ENCODE peak calls at places on chromosomes 3 and 15, in four cellular contexts. One of them, this sample, is unnamed.

GRCh38 chr3:69426291-69426690 is 40.4 kb upstream of the FRMD4B start:
- DNase-seq in HepG2: no peak
- DNase-seq in K562: no peak
- DNase-seq in SK-N-SH: no peak
- DNase-seq in this sample: no peak

GRCh38 chr3:39752751-39753150 is 56.7 kb upstream of the MYRIP start:
- DNase-seq in K562: no peak
- DNase-seq in SK-N-SH: no peak
- DNase-seq in HepG2: no peak
- DNase-seq in this sample: no peak

GRCh38 chr15:92391640-92392039 is 2.0 kb upstream of the ST8SIA2 start:
- DNase-seq in K562: peak
- DNase-seq in HepG2: peak
- DNase-seq in SK-N-SH: no peak
- DNase-seq in this sample: peak

GRCh38 chr3:194395767-194396527 is 3.1 kb downstream of the GP5 start:
- DNase-seq in SK-N-SH: no peak
- DNase-seq in HepG2: peak
- DNase-seq in K562: peak
- DNase-seq in this sample: peak

GRCh38 chr3:58306662-58307286 is 454 bp downstream of the HTD2 start:
- DNase-seq in HepG2: peak
- DNase-seq in K562: peak
- DNase-seq in SK-N-SH: peak
- DNase-seq in this sample: peak

GRCh38 chr15:74957301-74958035 is 896 bp upstream of the RPP25 start:
- DNase-seq in SK-N-SH: no peak
- DNase-seq in HepG2: no peak
- DNase-seq in K562: no peak
- DNase-seq in this sample: peak

GRCh38 chr15:69719527-69719926 is 266.9 kb downstream of the RPLP1 start:
- DNase-seq in K562: no peak
- DNase-seq in HepG2: no peak
- DNase-seq in SK-N-SH: no peak
- DNase-seq in this sample: no peak

GRCh38 chr15:89419370-89419984 is 76.9 kb downstream of the RHCG start:
- DNase-seq in SK-N-SH: no peak
- DNase-seq in HepG2: peak
- DNase-seq in K562: peak
- DNase-seq in this sample: peak

GRCh38 chr15:88605507-88606436 is 15.4 kb upstream of the AEN start:
- DNase-seq in K562: peak
- DNase-seq in HepG2: no peak
- DNase-seq in SK-N-SH: peak
- DNase-seq in this sample: peak

GRCh38 chr15:85667491-85668424 is 127.0 kb downstream of the KLHL25 start:
- DNase-seq in K562: no peak
- DNase-seq in HepG2: peak
- DNase-seq in SK-N-SH: no peak
- DNase-seq in this sample: no peak

GRCh38 chr3:69823710-69824109 is 84.4 kb downstream of the MITF start:
- DNase-seq in SK-N-SH: no peak
- DNase-seq in HepG2: no peak
- DNase-seq in K562: no peak
- DNase-seq in this sample: no peak

GRCh38 chr15:82742134-82742533 is 32.5 kb upstream of the AP3B2 start:
- DNase-seq in SK-N-SH: no peak
- DNase-seq in K562: no peak
- DNase-seq in HepG2: no peak
- DNase-seq in this sample: no peak

GRCh38 chr3:79183496-79183895 is 584.3 kb downstream of the ROBO1 start:
- DNase-seq in HepG2: no peak
- DNase-seq in K562: no peak
- DNase-seq in SK-N-SH: no peak
- DNase-seq in this sample: no peak

GRCh38 chr15:58521293-58521991 is 89.7 kb downstream of the LIPC start:
- DNase-seq in SK-N-SH: no peak
- DNase-seq in K562: peak
- DNase-seq in HepG2: peak
- DNase-seq in this sample: peak

GRCh38 chr3:23668430-23668904 is 137.3 kb upstream of the UBE2E1 start:
- DNase-seq in HepG2: no peak
- DNase-seq in SK-N-SH: no peak
- DNase-seq in K562: no peak
- DNase-seq in this sample: no peak

GRCh38 chr15:66080791-66081475 is 172.6 kb downstream of the MEGF11 start:
- DNase-seq in SK-N-SH: peak
- DNase-seq in K562: peak
- DNase-seq in HepG2: peak
- DNase-seq in this sample: peak

GRCh38 chr3:13137808-13138565 is 64.8 kb upstream of the IQSEC1 start:
- DNase-seq in SK-N-SH: no peak
- DNase-seq in HepG2: no peak
- DNase-seq in K562: no peak
- DNase-seq in this sample: no peak

GRCh38 chr3:115099115-115099884 is 47.8 kb downstream of the ZBTB20 start:
- DNase-seq in HepG2: peak
- DNase-seq in SK-N-SH: no peak
- DNase-seq in K562: no peak
- DNase-seq in this sample: no peak

GRCh38 chr15:97984157-97984556 is 23.7 kb downstream of the ARRDC4 start:
- DNase-seq in HepG2: no peak
- DNase-seq in K562: no peak
- DNase-seq in SK-N-SH: no peak
- DNase-seq in this sample: no peak

GRCh38 chr15:81155375-81156218 is 21.5 kb downstream of the CFAP161 start:
- DNase-seq in K562: peak
- DNase-seq in SK-N-SH: peak
- DNase-seq in HepG2: peak
- DNase-seq in this sample: no peak
- TF ChIP-seq FOXJ3 in K562: no peak
- TF ChIP-seq FOXJ3 in SK-N-SH: no peak
- TF ChIP-seq FOXJ3 in HepG2: no peak
- TF ChIP-seq FOXJ3 in this sample: no peak

DNA sequence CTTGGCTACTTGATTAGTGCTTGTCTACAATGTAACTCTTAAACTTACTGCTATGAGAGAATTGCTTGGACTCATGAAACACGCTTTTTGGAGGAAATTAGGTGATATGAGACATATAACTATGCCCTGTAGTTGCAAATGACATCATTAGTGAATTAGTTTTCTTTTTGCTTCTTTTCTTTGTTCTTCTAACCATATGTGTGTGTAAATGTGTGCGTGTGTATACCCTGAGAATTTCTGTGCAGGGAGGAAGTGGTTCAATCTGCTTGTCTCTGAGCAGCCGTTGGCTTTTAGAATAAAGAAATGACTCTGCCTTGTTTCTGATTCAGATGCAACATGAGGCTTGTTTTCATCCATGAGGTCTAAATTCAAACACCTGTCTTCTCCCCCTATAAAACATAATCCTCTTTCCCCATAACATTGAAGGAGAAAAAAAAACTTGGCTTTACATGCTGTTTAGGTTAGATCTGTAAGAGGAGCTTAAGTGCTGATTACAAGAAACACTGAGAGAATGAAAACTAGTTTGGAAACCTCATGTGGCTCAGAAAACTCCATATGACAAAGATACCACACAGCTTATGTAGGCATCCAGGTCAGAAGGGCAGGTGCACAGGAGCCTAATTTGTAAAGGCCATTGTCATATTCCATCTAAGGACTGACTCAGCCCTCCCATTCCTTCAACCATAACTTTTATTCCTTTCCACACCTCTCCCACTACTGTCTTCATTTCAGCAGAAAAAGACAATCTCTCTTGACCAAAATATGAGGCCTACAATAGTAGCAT is 30.5 kb upstream of the BLM start:
- DNase-seq in K562: no peak
- DNase-seq in HepG2: no peak
- DNase-seq in SK-N-SH: no peak
- DNase-seq in this sample: no peak
- TF ChIP-seq FOXJ3 in K562: no peak
- TF ChIP-seq FOXJ3 in HepG2: no peak
- TF ChIP-seq FOXJ3 in SK-N-SH: no peak
- TF ChIP-seq FOXJ3 in this sample: no peak

GRCh38 chr3:176937994-176938393 is 259.3 kb downstream of the TBL1XR1 start:
- DNase-seq in K562: no peak
- DNase-seq in HepG2: no peak
- DNase-seq in SK-N-SH: no peak
- DNase-seq in this sample: no peak
- TF ChIP-seq FOXJ3 in K562: no peak
- TF ChIP-seq FOXJ3 in HepG2: no peak
- TF ChIP-seq FOXJ3 in SK-N-SH: no peak
- TF ChIP-seq FOXJ3 in this sample: no peak

GRCh38 chr3:128285925-128286275 is 132.6 kb downstream of the EEFSEC start:
- DNase-seq in K562: no peak
- DNase-seq in SK-N-SH: no peak
- DNase-seq in HepG2: no peak
- DNase-seq in this sample: no peak

GRCh38 chr3:128287161-128287560 is 133.9 kb downstream of the EEFSEC start:
- DNase-seq in SK-N-SH: no peak
- DNase-seq in HepG2: no peak
- DNase-seq in K562: no peak
- DNase-seq in this sample: no peak

GRCh38 chr3:128290484-128290883 is 137.2 kb downstream of the EEFSEC start:
- DNase-seq in SK-N-SH: no peak
- DNase-seq in K562: no peak
- DNase-seq in HepG2: no peak
- DNase-seq in this sample: no peak

GRCh38 chr3:128286691-128287090 is 133.4 kb downstream of the EEFSEC start:
- DNase-seq in HepG2: no peak
- DNase-seq in K562: no peak
- DNase-seq in SK-N-SH: peak
- DNase-seq in this sample: no peak

GRCh38 chr3:128289534-128289933 is 136.3 kb downstream of the EEFSEC start:
- DNase-seq in SK-N-SH: no peak
- DNase-seq in K562: no peak
- DNase-seq in HepG2: no peak
- DNase-seq in this sample: no peak
- TF ChIP-seq FOXJ3 in SK-N-SH: no peak
- TF ChIP-seq FOXJ3 in K562: no peak
- TF ChIP-seq FOXJ3 in HepG2: no peak
- TF ChIP-seq FOXJ3 in this sample: no peak

GRCh38 chr15:63858881-63859280 is 25.1 kb upstream of the HERC1 start:
- DNase-seq in HepG2: no peak
- DNase-seq in SK-N-SH: no peak
- DNase-seq in K562: no peak
- DNase-seq in this sample: no peak
- TF ChIP-seq FOXJ3 in HepG2: no peak
- TF ChIP-seq FOXJ3 in SK-N-SH: no peak
- TF ChIP-seq FOXJ3 in K562: no peak
- TF ChIP-seq FOXJ3 in this sample: no peak